ENCODE peak calls at places on chromosome 3, in nine cellular contexts. One of them, this sample, is unnamed.

GRCh38 chr3:178246004-178246403 is 290.2 kb upstream of the KCNMB2 start:
- DNase-seq in cardiac muscle cell: no peak
- DNase-seq in kidney: no peak
- DNase-seq in fibroblast of mammary gland: no peak
- DNase-seq in lower lobe of right lung: no peak
- DNase-seq in mammary epithelial cell: no peak
- DNase-seq in cardiac fibroblast: no peak
- DNase-seq in progenitor cell of endocrine pancreas: no peak
- DNase-seq in choroid plexus epithelial cell: no peak
- DNase-seq in this sample: no peak

GRCh38 chr3:101988591-101988990 is 139.3 kb downstream of the NFKBIZ start:
- DNase-seq in choroid plexus epithelial cell: no peak
- DNase-seq in lower lobe of right lung: no peak
- DNase-seq in mammary epithelial cell: peak; percentile 74
- DNase-seq in cardiac muscle cell: no peak
- DNase-seq in fibroblast of mammary gland: peak; percentile 31
- DNase-seq in progenitor cell of endocrine pancreas: no peak
- DNase-seq in kidney: no peak
- DNase-seq in cardiac fibroblast: no peak
- DNase-seq in this sample: no peak

GRCh38 chr3:54771050-54771449 is 156.8 kb downstream of the LRTM1 start:
- DNase-seq in cardiac fibroblast: no peak
- DNase-seq in choroid plexus epithelial cell: no peak
- DNase-seq in mammary epithelial cell: no peak
- DNase-seq in kidney: no peak
- DNase-seq in progenitor cell of endocrine pancreas: no peak
- DNase-seq in lower lobe of right lung: no peak
- DNase-seq in cardiac muscle cell: no peak
- DNase-seq in fibroblast of mammary gland: no peak
- DNase-seq in this sample: no peak

GRCh38 chr3:194930439-194931204 is 244.9 kb downstream of the FAM43A start:
- DNase-seq in lower lobe of right lung: no peak
- DNase-seq in cardiac muscle cell: peak; percentile 33
- DNase-seq in fibroblast of mammary gland: peak; percentile 48
- DNase-seq in cardiac fibroblast: peak; percentile 92
- DNase-seq in progenitor cell of endocrine pancreas: no peak
- DNase-seq in choroid plexus epithelial cell: peak; percentile 77
- DNase-seq in kidney: peak; percentile 84
- DNase-seq in mammary epithelial cell: peak; percentile 41
- DNase-seq in this sample: peak; percentile 39

GRCh38 chr3:155019576-155019975 is 60.5 kb upstream of the MME start:
- DNase-seq in cardiac fibroblast: peak; percentile 32
- DNase-seq in progenitor cell of endocrine pancreas: no peak
- DNase-seq in choroid plexus epithelial cell: peak; percentile 40
- DNase-seq in mammary epithelial cell: no peak
- DNase-seq in cardiac muscle cell: peak; percentile 15
- DNase-seq in fibroblast of mammary gland: peak; percentile 50
- DNase-seq in lower lobe of right lung: no peak
- DNase-seq in kidney: no peak
- DNase-seq in this sample: peak; percentile 87

GRCh38 chr3:50201573-50202315 is 3.3 kb upstream of the SLC38A3 start:
- DNase-seq in cardiac fibroblast: no peak
- DNase-seq in mammary epithelial cell: no peak
- DNase-seq in kidney: no peak
- DNase-seq in fibroblast of mammary gland: no peak
- DNase-seq in progenitor cell of endocrine pancreas: no peak
- DNase-seq in choroid plexus epithelial cell: no peak
- DNase-seq in lower lobe of right lung: no peak
- DNase-seq in cardiac muscle cell: no peak
- DNase-seq in this sample: no peak

GRCh38 chr3:71585891-71586809 is 2.6 kb upstream of the FOXP1 start:
- DNase-seq in lower lobe of right lung: no peak
- DNase-seq in choroid plexus epithelial cell: peak; percentile 77
- DNase-seq in fibroblast of mammary gland: peak; percentile 66
- DNase-seq in mammary epithelial cell: no peak
- DNase-seq in progenitor cell of endocrine pancreas: no peak
- DNase-seq in kidney: no peak
- DNase-seq in cardiac muscle cell: no peak
- DNase-seq in cardiac fibroblast: peak; percentile 70
- DNase-seq in this sample: peak; percentile 70

GRCh38 chr3:128548426-128549282 is 55.7 kb upstream of the GATA2 start:
- DNase-seq in fibroblast of mammary gland: peak; percentile 41
- DNase-seq in mammary epithelial cell: no peak
- DNase-seq in choroid plexus epithelial cell: peak; percentile 32
- DNase-seq in cardiac muscle cell: no peak
- DNase-seq in kidney: peak; percentile 80
- DNase-seq in progenitor cell of endocrine pancreas: no peak
- DNase-seq in lower lobe of right lung: no peak
- DNase-seq in cardiac fibroblast: peak; percentile 81
- DNase-seq in this sample: no peak

GRCh38 chr3:43704697-43705096 is 14.0 kb downstream of the ABHD5 start:
- DNase-seq in cardiac muscle cell: no peak
- DNase-seq in choroid plexus epithelial cell: peak; percentile 48
- DNase-seq in mammary epithelial cell: no peak
- DNase-seq in progenitor cell of endocrine pancreas: no peak
- DNase-seq in lower lobe of right lung: no peak
- DNase-seq in cardiac fibroblast: peak; percentile 23
- DNase-seq in fibroblast of mammary gland: no peak
- DNase-seq in kidney: no peak
- DNase-seq in this sample: no peak

GRCh38 chr3:165206454-165207266 is 10.5 kb upstream of the SLITRK3 start:
- DNase-seq in progenitor cell of endocrine pancreas: peak; percentile 54
- DNase-seq in fibroblast of mammary gland: peak; percentile 80
- DNase-seq in cardiac fibroblast: peak; percentile 82
- DNase-seq in kidney: peak; percentile 84
- DNase-seq in mammary epithelial cell: peak; percentile 60
- DNase-seq in cardiac muscle cell: peak; percentile 84
- DNase-seq in lower lobe of right lung: peak; percentile 79
- DNase-seq in choroid plexus epithelial cell: peak; percentile 82
- DNase-seq in this sample: peak; percentile 64

GRCh38 chr3:165210727-165211126 is 14.5 kb upstream of the SLITRK3 start:
- DNase-seq in kidney: no peak
- DNase-seq in cardiac muscle cell: no peak
- DNase-seq in fibroblast of mammary gland: no peak
- DNase-seq in choroid plexus epithelial cell: no peak
- DNase-seq in progenitor cell of endocrine pancreas: no peak
- DNase-seq in mammary epithelial cell: no peak
- DNase-seq in lower lobe of right lung: no peak
- DNase-seq in cardiac fibroblast: no peak
- DNase-seq in this sample: no peak

GRCh38 chr3:165210132-165210531 is 13.9 kb upstream of the SLITRK3 start:
- DNase-seq in cardiac fibroblast: no peak
- DNase-seq in progenitor cell of endocrine pancreas: no peak
- DNase-seq in mammary epithelial cell: no peak
- DNase-seq in cardiac muscle cell: no peak
- DNase-seq in fibroblast of mammary gland: no peak
- DNase-seq in choroid plexus epithelial cell: peak; percentile 4
- DNase-seq in kidney: no peak
- DNase-seq in lower lobe of right lung: no peak
- DNase-seq in this sample: no peak

GRCh38 chr3:165212580-165212979 is 16.4 kb upstream of the SLITRK3 start:
- DNase-seq in cardiac muscle cell: no peak
- DNase-seq in fibroblast of mammary gland: no peak
- DNase-seq in kidney: no peak
- DNase-seq in cardiac fibroblast: no peak
- DNase-seq in mammary epithelial cell: no peak
- DNase-seq in lower lobe of right lung: no peak
- DNase-seq in progenitor cell of endocrine pancreas: no peak
- DNase-seq in choroid plexus epithelial cell: no peak
- DNase-seq in this sample: no peak

DNA sequence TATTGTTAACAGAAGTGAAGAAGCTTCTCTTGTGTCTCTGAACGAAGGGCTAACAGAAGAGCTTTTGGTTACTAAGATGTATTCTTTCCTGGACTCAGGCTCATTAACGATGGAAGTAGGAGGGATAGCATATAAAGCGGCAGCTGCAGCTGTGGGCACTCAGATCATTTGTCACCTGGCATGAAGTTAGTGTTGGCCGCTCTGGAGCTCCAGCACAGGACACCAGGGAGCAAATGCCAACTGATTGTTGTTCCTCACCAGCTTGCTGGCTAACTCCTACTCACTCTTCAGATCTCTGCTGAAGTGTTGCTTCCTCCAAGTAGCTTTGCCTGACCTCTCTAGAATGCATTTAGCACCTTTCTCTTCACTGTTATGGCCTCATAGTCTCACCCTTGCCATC is 15.6 kb upstream of the SLITRK3 start:
- DNase-seq in cardiac muscle cell: no peak
- DNase-seq in choroid plexus epithelial cell: no peak
- DNase-seq in fibroblast of mammary gland: no peak
- DNase-seq in mammary epithelial cell: no peak
- DNase-seq in cardiac fibroblast: no peak
- DNase-seq in progenitor cell of endocrine pancreas: no peak
- DNase-seq in lower lobe of right lung: no peak
- DNase-seq in kidney: no peak
- DNase-seq in this sample: no peak
- TF ChIP-seq CTCF in cardiac muscle cell: no peak
- TF ChIP-seq CTCF in choroid plexus epithelial cell: no peak
- TF ChIP-seq CTCF in fibroblast of mammary gland: no peak
- TF ChIP-seq CTCF in mammary epithelial cell: no peak
- TF ChIP-seq CTCF in cardiac fibroblast: no peak
- TF ChIP-seq CTCF in progenitor cell of endocrine pancreas: no peak
- TF ChIP-seq CTCF in lower lobe of right lung: no peak
- TF ChIP-seq CTCF in kidney: no peak
- TF ChIP-seq CTCF in this sample: no peak

GRCh38 chr3:14803101-14803980 is 15.4 kb upstream of the FGD5 start:
- DNase-seq in cardiac fibroblast: peak; percentile 29
- DNase-seq in lower lobe of right lung: no peak
- DNase-seq in progenitor cell of endocrine pancreas: no peak
- DNase-seq in kidney: no peak
- DNase-seq in mammary epithelial cell: no peak
- DNase-seq in fibroblast of mammary gland: no peak
- DNase-seq in cardiac muscle cell: no peak
- DNase-seq in choroid plexus epithelial cell: no peak
- DNase-seq in this sample: no peak
- TF ChIP-seq CTCF in cardiac fibroblast: no peak
- TF ChIP-seq CTCF in lower lobe of right lung: no peak
- TF ChIP-seq CTCF in progenitor cell of endocrine pancreas: no peak
- TF ChIP-seq CTCF in kidney: no peak
- TF ChIP-seq CTCF in mammary epithelial cell: no peak
- TF ChIP-seq CTCF in fibroblast of mammary gland: no peak
- TF ChIP-seq CTCF in cardiac muscle cell: no peak
- TF ChIP-seq CTCF in choroid plexus epithelial cell: no peak
- TF ChIP-seq CTCF in this sample: no peak

DNA sequence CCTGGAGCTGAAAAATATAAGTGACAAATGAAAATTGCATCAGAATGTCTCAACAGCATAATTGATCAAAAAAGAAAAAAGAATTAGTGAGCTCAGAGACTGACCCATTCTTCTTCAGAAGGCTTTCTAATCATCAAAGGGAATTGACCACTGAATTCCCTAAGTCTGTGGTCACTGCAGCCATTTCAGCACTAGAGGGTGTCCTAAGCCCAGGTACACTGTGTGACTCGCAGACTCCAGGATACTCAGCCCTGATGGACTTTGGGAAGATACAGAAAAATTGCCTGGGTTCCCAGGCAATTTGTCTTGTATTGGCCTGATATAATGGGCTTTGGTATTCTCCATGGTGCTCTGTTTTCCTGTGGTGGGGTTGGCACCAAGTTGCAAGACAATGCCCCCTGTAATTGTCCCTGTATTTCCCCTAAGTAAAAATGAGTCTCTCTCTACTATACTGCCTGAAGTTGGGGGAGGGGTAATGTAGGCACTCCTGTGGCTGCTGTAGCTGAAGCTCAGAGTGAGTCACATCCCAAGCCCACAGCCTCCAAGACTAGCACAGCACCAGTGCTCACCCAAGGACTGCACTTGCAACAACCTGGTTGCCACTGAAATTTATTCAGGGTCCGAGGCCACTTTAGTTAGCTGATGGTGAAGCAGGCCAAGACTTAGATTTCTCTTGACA is 256.0 kb upstream of the STAC start:
- DNase-seq in cardiac muscle cell: peak; percentile 61
- DNase-seq in lower lobe of right lung: no peak
- DNase-seq in fibroblast of mammary gland: peak; percentile 65
- DNase-seq in choroid plexus epithelial cell: peak; percentile 64
- DNase-seq in cardiac fibroblast: peak; percentile 45
- DNase-seq in kidney: no peak
- DNase-seq in mammary epithelial cell: peak; percentile 65
- DNase-seq in progenitor cell of endocrine pancreas: peak; percentile 22
- DNase-seq in this sample: peak; percentile 35
- TF ChIP-seq CTCF in cardiac muscle cell: peak; percentile 55
- TF ChIP-seq CTCF in lower lobe of right lung: peak; percentile 39
- TF ChIP-seq CTCF in fibroblast of mammary gland: peak; percentile 68
- TF ChIP-seq CTCF in choroid plexus epithelial cell: peak; percentile 72
- TF ChIP-seq CTCF in cardiac fibroblast: peak; percentile 72
- TF ChIP-seq CTCF in kidney: peak; percentile 28
- TF ChIP-seq CTCF in mammary epithelial cell: peak; percentile 96
- TF ChIP-seq CTCF in progenitor cell of endocrine pancreas: peak; percentile 83
- TF ChIP-seq CTCF in this sample: peak; percentile 51

GRCh38 chr3:12875857-12876451 is 34.6 kb upstream of the RPL32 start:
- DNase-seq in fibroblast of mammary gland: peak; percentile 10
- DNase-seq in choroid plexus epithelial cell: peak; percentile 31
- DNase-seq in progenitor cell of endocrine pancreas: peak; percentile 71
- DNase-seq in mammary epithelial cell: no peak
- DNase-seq in cardiac muscle cell: peak; percentile 95
- DNase-seq in kidney: no peak
- DNase-seq in lower lobe of right lung: peak; percentile 68
- DNase-seq in cardiac fibroblast: peak; percentile 46
- DNase-seq in this sample: peak; percentile 32
- TF ChIP-seq CTCF in fibroblast of mammary gland: no peak
- TF ChIP-seq CTCF in choroid plexus epithelial cell: peak; percentile 16
- TF ChIP-seq CTCF in progenitor cell of endocrine pancreas: peak; percentile 57
- TF ChIP-seq CTCF in mammary epithelial cell: no peak
- TF ChIP-seq CTCF in cardiac muscle cell: peak; percentile 37
- TF ChIP-seq CTCF in kidney: no peak
- TF ChIP-seq CTCF in lower lobe of right lung: peak; percentile 11
- TF ChIP-seq CTCF in cardiac fibroblast: peak; percentile 4
- TF ChIP-seq CTCF in this sample: peak; percentile 25

DNA sequence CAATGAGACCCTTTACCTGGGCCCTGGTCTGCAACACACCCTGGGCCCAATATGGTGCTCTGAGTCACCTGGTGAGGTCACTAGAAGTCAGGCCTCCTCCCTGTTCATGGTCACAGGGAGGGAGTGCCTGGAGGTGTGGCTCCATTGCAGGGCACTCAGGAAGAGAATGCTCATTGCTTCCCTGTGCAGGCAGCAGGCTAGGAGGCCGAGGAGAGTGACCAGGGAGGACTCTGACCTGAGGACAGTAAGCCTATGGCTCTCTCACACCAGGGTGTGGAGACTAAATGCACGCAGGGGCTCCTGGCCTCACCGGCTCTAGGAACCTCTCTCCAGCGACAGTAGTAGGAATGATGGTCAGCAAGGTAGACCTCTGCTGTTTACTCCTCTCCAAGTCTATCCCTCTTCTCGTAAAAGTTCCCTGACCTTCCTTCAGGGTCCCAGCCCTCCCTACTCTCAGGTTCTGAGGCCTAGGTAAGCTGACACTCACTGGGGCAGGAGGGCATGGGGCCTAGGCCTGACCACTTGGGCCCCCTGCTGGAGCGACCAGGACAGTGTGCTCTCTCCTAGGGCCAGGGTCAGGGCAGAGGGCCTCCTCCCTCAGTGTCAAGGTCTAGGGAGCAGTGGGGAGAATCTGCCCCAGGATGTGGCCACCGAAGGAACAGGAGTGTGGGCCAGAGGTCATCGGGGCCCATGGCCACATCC is 9.6 kb upstream of the SLCO2A1 start:
- DNase-seq in lower lobe of right lung: no peak
- DNase-seq in cardiac muscle cell: peak; percentile 28
- DNase-seq in mammary epithelial cell: peak; percentile 43
- DNase-seq in cardiac fibroblast: no peak
- DNase-seq in fibroblast of mammary gland: no peak
- DNase-seq in progenitor cell of endocrine pancreas: no peak
- DNase-seq in choroid plexus epithelial cell: no peak
- DNase-seq in kidney: no peak
- DNase-seq in this sample: no peak
- TF ChIP-seq CTCF in lower lobe of right lung: no peak
- TF ChIP-seq CTCF in cardiac muscle cell: peak; percentile 32
- TF ChIP-seq CTCF in mammary epithelial cell: peak; percentile 22
- TF ChIP-seq CTCF in cardiac fibroblast: peak; percentile 44
- TF ChIP-seq CTCF in fibroblast of mammary gland: peak; percentile 29
- TF ChIP-seq CTCF in progenitor cell of endocrine pancreas: peak; percentile 27
- TF ChIP-seq CTCF in choroid plexus epithelial cell: peak; percentile 16
- TF ChIP-seq CTCF in kidney: no peak
- TF ChIP-seq CTCF in this sample: peak; percentile 15

This sample was measured in fibroblast of villous mesenchyme.